ENCODE peak calls at places on chromosomes 2 and 18, in seven cellular contexts. F, N, D, R, X, B and P are unnamed samples.

GRCh38 chr2:157256621-157257020 is 884 bp upstream of the GALNT5 start:
- DNase-seq in F (peak), N (no peak), D (no peak), R (no peak), X (no peak), B (no peak), P (no peak)

GRCh38 chr18:28588884-28589549 is 412.1 kb upstream of the CDH2 start:
- DNase-seq in F (no peak), N (no peak), D (no peak), R (no peak), X (no peak), B (no peak), P (no peak)

GRCh38 chr2:120737802-120738516 is 2.3 kb downstream of the GLI2 start:
- DNase-seq in F (no peak), N (no peak), D (no peak), R (no peak), X (no peak), B (peak), P (no peak)

GRCh38 chr2:126154256-126154655 is 501.7 kb upstream of the GYPC start:
- DNase-seq in F (no peak), N (no peak), D (no peak), R (no peak), X (no peak), B (no peak), P (no peak)

GRCh38 chr18:68215931-68216330 is 499.0 kb downstream of the TMX3 start:
- DNase-seq in F (peak), N (no peak), D (no peak), R (no peak), X (no peak), B (no peak), P (no peak)

GRCh38 chr2:167353605-167354280 is 465.5 kb downstream of the XIRP2 start:
- DNase-seq in F (no peak), N (no peak), D (no peak), R (no peak), X (no peak), B (no peak), P (no peak)

GRCh38 chr2:130887643-130888042 is 50.9 kb downstream of the ARHGEF4 start:
- DNase-seq in F (no peak), N (no peak), D (no peak), R (no peak), X (no peak), B (no peak), P (no peak)

GRCh38 chr2:146874260-146874658 is 970.6 kb upstream of the ACVR2A start:
- DNase-seq in F (peak), N (peak), D (no peak), R (no peak), X (no peak), B (no peak), P (peak)

GRCh38 chr2:18926633-18927524 is 337.5 kb upstream of the NT5C1B start:
- DNase-seq in F (no peak), N (no peak), D (no peak), R (no peak), X (no peak), B (no peak), P (no peak)

GRCh38 chr18:8469793-8470192 is 139.4 kb upstream of the RAB12 start:
- DNase-seq in F (peak), N (no peak), D (no peak), R (no peak), X (no peak), B (no peak), P (no peak)

GRCh38 chr18:10234912-10235439 is 219.5 kb upstream of the APCDD1 start:
- DNase-seq in F (peak), N (no peak), D (no peak), R (no peak), X (peak), B (no peak), P (no peak)

GRCh38 chr2:61670591-61671503 is 132.7 kb upstream of the XPO1 start:
- DNase-seq in F (peak), N (no peak), D (peak), R (no peak), X (no peak), B (no peak), P (peak)

DNA sequence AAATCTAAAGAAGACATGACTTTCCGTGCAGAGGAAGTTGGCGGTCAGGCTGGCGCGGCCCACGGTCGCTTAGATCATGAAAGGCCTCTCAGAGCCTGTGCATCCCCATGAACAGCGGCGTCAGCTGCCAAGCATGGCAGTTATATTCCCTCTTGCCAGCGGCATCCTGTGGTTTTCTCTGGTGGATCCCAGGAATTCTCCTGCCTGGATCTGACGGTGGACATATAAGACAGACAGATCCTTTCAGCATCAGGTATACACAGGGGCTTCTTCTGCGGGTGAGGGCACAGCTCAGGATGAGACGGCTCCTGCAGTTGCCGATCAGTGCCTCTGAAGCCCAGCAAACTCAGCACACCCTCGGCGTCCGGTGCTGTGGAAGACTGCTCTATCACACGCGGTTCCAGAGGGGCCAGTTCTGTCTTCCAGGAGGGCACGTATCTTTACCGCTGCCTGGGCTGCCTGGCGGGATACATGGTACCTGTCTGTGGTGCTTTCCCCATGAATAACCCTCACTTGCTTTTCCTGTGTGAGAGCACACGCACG is 157.8 kb downstream of the LDLRAD4 start:
- DNase-seq in F (no peak), N (no peak), D (no peak), R (peak), X (no peak), B (peak), P (no peak)
- H3K4me3 ChIP-seq in F (no peak), N (no peak), D (no peak), R (peak), X (no peak), B (no peak), P (no peak)

GRCh38 chr2:239695106-239695727 is 294.4 kb upstream of the HDAC4 start:
- DNase-seq in F (no peak), N (no peak), D (no peak), R (no peak), X (no peak), B (peak), P (no peak)

GRCh38 chr2:239696559-239697207 is 295.9 kb upstream of the HDAC4 start:
- DNase-seq in F (no peak), N (no peak), D (no peak), R (no peak), X (no peak), B (peak), P (no peak)

GRCh38 chr2:239700946-239701345 is 300.1 kb upstream of the HDAC4 start:
- DNase-seq in F (no peak), N (no peak), D (no peak), R (no peak), X (no peak), B (no peak), P (no peak)

GRCh38 chr2:239695728-239696240 is 295.0 kb upstream of the HDAC4 start:
- DNase-seq in F (no peak), N (no peak), D (no peak), R (no peak), X (no peak), B (peak), P (no peak)

DNA sequence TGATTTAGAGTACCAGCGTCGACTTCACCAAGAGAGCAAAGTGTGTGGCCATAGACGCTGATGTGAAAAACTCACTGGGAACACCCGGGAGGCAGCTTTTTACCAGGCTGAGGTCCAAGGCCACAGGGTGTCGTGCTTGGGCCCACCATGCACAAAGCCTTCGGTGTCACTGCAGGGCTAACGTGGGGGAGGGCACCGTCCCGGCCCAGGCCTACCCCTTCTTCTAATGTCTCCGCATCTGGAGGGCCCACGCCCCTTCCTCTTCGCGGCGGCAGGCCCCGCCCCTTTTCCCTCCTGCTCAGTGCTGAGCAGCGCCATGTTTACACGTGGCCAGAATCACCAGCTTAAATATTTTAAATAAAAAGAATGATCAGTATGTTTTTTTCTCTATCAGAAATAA is 296.9 kb upstream of the HDAC4 start:
- DNase-seq in F (no peak), N (no peak), D (no peak), R (no peak), X (no peak), B (peak), P (no peak)
- H3K4me3 ChIP-seq in F (no peak), N (no peak), D (no peak), R (no peak), X (no peak), B (no peak), P (no peak)

DNA sequence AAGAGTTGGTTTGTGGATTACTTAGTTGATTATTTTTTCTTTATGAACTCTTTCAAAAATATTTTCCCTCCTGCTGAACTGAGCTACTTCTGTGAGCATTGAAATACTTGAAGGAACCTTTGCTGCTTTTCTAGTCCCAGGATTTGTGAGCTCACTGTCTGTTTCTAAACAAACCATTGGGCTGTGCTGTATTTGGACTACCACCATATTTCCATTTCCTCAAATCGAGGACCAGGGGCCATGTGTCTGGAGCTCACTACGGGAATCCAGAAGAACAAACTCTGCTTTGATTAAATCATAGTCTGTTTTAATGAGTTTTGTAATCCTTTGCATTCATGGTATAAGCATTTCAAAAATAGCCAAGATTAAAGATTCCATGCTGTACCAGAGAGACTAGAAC is 1.3 kb downstream of the MRPL33 start:
- DNase-seq in F (no peak), N (no peak), D (no peak), R (no peak), X (no peak), B (no peak), P (no peak)
- H3K4me3 ChIP-seq in F (peak), N (peak), D (peak), R (no peak), X (peak), B (peak), P (peak)

GRCh38 chr2:211259831-211260476 is 703.6 kb downstream of the CPS1 start:
- DNase-seq in F (no peak), N (no peak), D (no peak), R (no peak), X (no peak), B (no peak), P (no peak)

GRCh38 chr2:211258646-211259335 is 702.4 kb downstream of the CPS1 start:
- DNase-seq in F (no peak), N (no peak), D (no peak), R (no peak), X (no peak), B (no peak), P (no peak)
- H3K4me3 ChIP-seq in F (no peak), N (no peak), D (no peak), R (no peak), X (no peak), B (no peak), P (no peak)